ENCODE peak calls at places on chromosomes 6 and 20, in seven cellular contexts. D is activated T-cell treated with anti-CD3 and anti-CD28 coated beads for 48 hours, F is astrocyte of the spinal cord, Y is caudate nucleus, V is aorta, X is EH, J is choroid plexus epithelial cell. R is an unnamed sample.
A peak's percentile ranks its signal among the peaks of the same experiment; 100 is the strongest.

GRCh38 chr20:2005831-2006426 is 12.1 kb upstream of the PDYN start:
- DNase-seq in D (peak; percentile 46), F (peak; percentile 54), Y (no peak), V (peak; percentile 83), X (peak; percentile 59), J (peak; percentile 67), R (peak; percentile 23)

GRCh38 chr20:438581-439469 is 23.5 kb downstream of the TBC1D20 start:
- DNase-seq in D (peak; percentile 43), F (no peak), Y (no peak), V (no peak), X (no peak), J (no peak), R (peak; percentile 37)

GRCh38 chr6:76633259-76633658 is 560.8 kb upstream of the IMPG1 start:
- DNase-seq in D (no peak), F (no peak), Y (no peak), V (no peak), X (no peak), J (no peak), R (no peak)

GRCh38 chr6:137033828-137034227 is 10.9 kb downstream of the IL20RA start:
- DNase-seq in D (peak; percentile 42), F (peak; percentile 68), Y (no peak), V (no peak), X (no peak), J (peak; percentile 17), R (peak; percentile 46)

GRCh38 chr20:35601021-35601973 is 14.3 kb upstream of the SPAG4 start:
- DNase-seq in D (peak; percentile 78), F (peak; percentile 73), Y (peak; percentile 65), V (peak; percentile 92), X (peak; percentile 73), J (peak; percentile 77), R (peak; percentile 61)

GRCh38 chr6:143806282-143807102 is 36.6 kb upstream of the LTV1 start:
- DNase-seq in D (peak; percentile 78), F (peak; percentile 86), Y (no peak), V (no peak), X (peak; percentile 81), J (peak; percentile 88), R (peak; percentile 81)

GRCh38 chr6:133959667-133960368 is 6.8 kb downstream of the TBPL1 start:
- DNase-seq in D (no peak), F (no peak), Y (no peak), V (no peak), X (no peak), J (no peak), R (no peak)

GRCh38 chr6:162814417-162814988 is 86.7 kb downstream of the PACRG start:
- DNase-seq in D (no peak), F (no peak), Y (no peak), V (no peak), X (no peak), J (no peak), R (no peak)

GRCh38 chr6:41966961-41967311 is 25.3 kb upstream of the CCND3 start:
- DNase-seq in D (no peak), F (peak; percentile 72), Y (no peak), V (no peak), X (peak; percentile 69), J (peak; percentile 48), R (no peak)

GRCh38 chr6:150298676-150299075 is 70.1 kb upstream of the IYD start:
- DNase-seq in D (no peak), F (no peak), Y (no peak), V (no peak), X (no peak), J (no peak), R (no peak)

GRCh38 chr6:44842616-44843015 is 455.1 kb downstream of the CDC5L start:
- DNase-seq in D (no peak), F (no peak), Y (no peak), V (no peak), X (no peak), J (no peak), R (no peak)

GRCh38 chr6:141033101-141033500 is 1099.6 kb upstream of the GJE1 start:
- DNase-seq in D (no peak), F (no peak), Y (no peak), V (no peak), X (peak; percentile 33), J (peak; percentile 43), R (no peak)

GRCh38 chr6:49252901-49253300 is 210.2 kb downstream of the MMUT start:
- DNase-seq in D (no peak), F (no peak), Y (no peak), V (no peak), X (no peak), J (no peak), R (no peak)

GRCh38 chr6:148016013-148016412 is 326.6 kb upstream of the SASH1 start:
- DNase-seq in D (no peak), F (no peak), Y (no peak), V (no peak), X (no peak), J (no peak), R (no peak)

GRCh38 chr20:34364013-34364382 is 925 bp downstream of the ITCH start:
- DNase-seq in D (no peak), F (peak; percentile 63), Y (no peak), V (no peak), X (peak; percentile 53), J (peak; percentile 64), R (no peak)

GRCh38 chr20:64107736-64108457 is 532 bp upstream of the NPBWR2 start:
- DNase-seq in D (no peak), F (no peak), Y (no peak), V (peak; percentile 68), X (no peak), J (no peak), R (no peak)

GRCh38 chr6:53066059-53066406 is 829 bp downstream of the FBXO9 start:
- DNase-seq in D (peak; percentile 38), F (peak; percentile 26), Y (peak; percentile 68), V (peak; percentile 83), X (peak; percentile 45), J (peak; percentile 39), R (no peak)

GRCh38 chr20:33812673-33813462 is 1.7 kb downstream of the CHMP4B start:
- DNase-seq in D (no peak), F (peak; percentile 21), Y (no peak), V (no peak), X (peak; percentile 28), J (peak; percentile 22), R (no peak)